ENCODE peak calls at places on chromosomes 7 and 10, in ten cellular contexts. One of them, this sample, is unnamed.

GRCh38 chr10:124728830-124729661 is 15.1 kb downstream of the FAM53B start:
- DNase-seq in prostate gland: no peak
- DNase-seq in AG04449: no peak
- DNase-seq in foreskin fibroblast: no peak
- DNase-seq in neural progenitor cell: no peak
- DNase-seq in upper lobe of right lung: peak; percentile 62
- DNase-seq in IMR-90: no peak
- DNase-seq in transverse colon: peak; percentile 13
- DNase-seq in fibroblast of the aortic adventitia: no peak
- DNase-seq in brain microvascular endothelial cell: no peak
- DNase-seq in this sample: no peak

GRCh38 chr10:77669892-77670291 is 32.3 kb upstream of the KCNMA1 start:
- DNase-seq in prostate gland: no peak
- DNase-seq in AG04449: no peak
- DNase-seq in foreskin fibroblast: no peak
- DNase-seq in neural progenitor cell: no peak
- DNase-seq in upper lobe of right lung: no peak
- DNase-seq in IMR-90: peak; percentile 27
- DNase-seq in transverse colon: no peak
- DNase-seq in fibroblast of the aortic adventitia: no peak
- DNase-seq in brain microvascular endothelial cell: no peak
- DNase-seq in this sample: no peak

GRCh38 chr10:84895541-84895940 is 567.2 kb downstream of the CCSER2 start:
- DNase-seq in prostate gland: no peak
- DNase-seq in AG04449: no peak
- DNase-seq in foreskin fibroblast: no peak
- DNase-seq in neural progenitor cell: no peak
- DNase-seq in upper lobe of right lung: no peak
- DNase-seq in IMR-90: no peak
- DNase-seq in transverse colon: no peak
- DNase-seq in fibroblast of the aortic adventitia: no peak
- DNase-seq in brain microvascular endothelial cell: no peak
- DNase-seq in this sample: no peak

GRCh38 chr7:135326636-135327280 is 93.1 kb downstream of the STRA8 start:
- DNase-seq in prostate gland: no peak
- DNase-seq in AG04449: peak; percentile 1
- DNase-seq in foreskin fibroblast: peak; percentile 6
- DNase-seq in neural progenitor cell: no peak
- DNase-seq in upper lobe of right lung: no peak
- DNase-seq in IMR-90: peak; percentile 51
- DNase-seq in transverse colon: no peak
- DNase-seq in fibroblast of the aortic adventitia: peak; percentile 52
- DNase-seq in brain microvascular endothelial cell: no peak
- DNase-seq in this sample: no peak

GRCh38 chr7:39240864-39241263 is 263.2 kb downstream of the POU6F2 start:
- DNase-seq in prostate gland: no peak
- DNase-seq in AG04449: no peak
- DNase-seq in foreskin fibroblast: no peak
- DNase-seq in neural progenitor cell: no peak
- DNase-seq in upper lobe of right lung: no peak
- DNase-seq in IMR-90: no peak
- DNase-seq in transverse colon: no peak
- DNase-seq in fibroblast of the aortic adventitia: no peak
- DNase-seq in brain microvascular endothelial cell: no peak
- DNase-seq in this sample: no peak

GRCh38 chr7:2495402-2496309 is 19.5 kb upstream of the GRIFIN start:
- DNase-seq in prostate gland: no peak
- DNase-seq in AG04449: no peak
- DNase-seq in foreskin fibroblast: no peak
- DNase-seq in neural progenitor cell: peak; percentile 96
- DNase-seq in upper lobe of right lung: no peak
- DNase-seq in IMR-90: no peak
- DNase-seq in transverse colon: no peak
- DNase-seq in fibroblast of the aortic adventitia: no peak
- DNase-seq in brain microvascular endothelial cell: no peak
- DNase-seq in this sample: peak; percentile 73

GRCh38 chr7:50952544-50952943 is 169.8 kb upstream of the GRB10 start:
- DNase-seq in prostate gland: no peak
- DNase-seq in AG04449: no peak
- DNase-seq in foreskin fibroblast: no peak
- DNase-seq in neural progenitor cell: peak; percentile 19
- DNase-seq in upper lobe of right lung: no peak
- DNase-seq in IMR-90: no peak
- DNase-seq in transverse colon: no peak
- DNase-seq in fibroblast of the aortic adventitia: no peak
- DNase-seq in brain microvascular endothelial cell: no peak
- DNase-seq in this sample: no peak

GRCh38 chr7:1741246-1741645 is 71.2 kb downstream of the ELFN1 start:
- DNase-seq in prostate gland: no peak
- DNase-seq in AG04449: no peak
- DNase-seq in foreskin fibroblast: no peak
- DNase-seq in neural progenitor cell: no peak
- DNase-seq in upper lobe of right lung: no peak
- DNase-seq in IMR-90: no peak
- DNase-seq in transverse colon: no peak
- DNase-seq in fibroblast of the aortic adventitia: no peak
- DNase-seq in brain microvascular endothelial cell: no peak
- DNase-seq in this sample: no peak

GRCh38 chr10:88987243-88987726 is 3.3 kb upstream of the FAS start:
- DNase-seq in prostate gland: no peak
- DNase-seq in AG04449: no peak
- DNase-seq in foreskin fibroblast: no peak
- DNase-seq in neural progenitor cell: no peak
- DNase-seq in upper lobe of right lung: no peak
- DNase-seq in IMR-90: no peak
- DNase-seq in transverse colon: no peak
- DNase-seq in fibroblast of the aortic adventitia: no peak
- DNase-seq in brain microvascular endothelial cell: no peak
- DNase-seq in this sample: no peak
- TF ChIP-seq CTCF in prostate gland: no peak
- TF ChIP-seq CTCF in AG04449: no peak
- TF ChIP-seq CTCF in foreskin fibroblast: no peak
- TF ChIP-seq CTCF in neural progenitor cell: no peak
- TF ChIP-seq CTCF in upper lobe of right lung: no peak
- TF ChIP-seq CTCF in IMR-90: no peak
- TF ChIP-seq CTCF in transverse colon: no peak
- TF ChIP-seq CTCF in fibroblast of the aortic adventitia: no peak
- TF ChIP-seq CTCF in brain microvascular endothelial cell: no peak
- TF ChIP-seq CTCF in this sample: peak; percentile 31

GRCh38 chr10:31134303-31134928 is 102.8 kb upstream of the ZNF438 start:
- DNase-seq in prostate gland: no peak
- DNase-seq in AG04449: no peak
- DNase-seq in foreskin fibroblast: peak; percentile 42
- DNase-seq in neural progenitor cell: no peak
- DNase-seq in upper lobe of right lung: no peak
- DNase-seq in IMR-90: peak; percentile 92
- DNase-seq in transverse colon: peak; percentile 19
- DNase-seq in fibroblast of the aortic adventitia: peak; percentile 39
- DNase-seq in brain microvascular endothelial cell: peak; percentile 41
- DNase-seq in this sample: no peak

GRCh38 chr10:31138026-31138553 is 106.4 kb upstream of the ZNF438 start:
- DNase-seq in prostate gland: no peak
- DNase-seq in AG04449: no peak
- DNase-seq in foreskin fibroblast: no peak
- DNase-seq in neural progenitor cell: no peak
- DNase-seq in upper lobe of right lung: no peak
- DNase-seq in IMR-90: no peak
- DNase-seq in transverse colon: no peak
- DNase-seq in fibroblast of the aortic adventitia: no peak
- DNase-seq in brain microvascular endothelial cell: no peak
- DNase-seq in this sample: no peak

GRCh38 chr10:31133628-31134302 is 102.1 kb upstream of the ZNF438 start:
- DNase-seq in prostate gland: peak; percentile 40
- DNase-seq in AG04449: no peak
- DNase-seq in foreskin fibroblast: peak; percentile 86
- DNase-seq in neural progenitor cell: peak; percentile 92
- DNase-seq in upper lobe of right lung: peak; percentile 92
- DNase-seq in IMR-90: peak; percentile 65
- DNase-seq in transverse colon: peak; percentile 85
- DNase-seq in fibroblast of the aortic adventitia: peak; percentile 50
- DNase-seq in brain microvascular endothelial cell: no peak
- DNase-seq in this sample: peak; percentile 97

GRCh38 chr10:31136951-31137885 is 105.6 kb upstream of the ZNF438 start:
- DNase-seq in prostate gland: no peak
- DNase-seq in AG04449: no peak
- DNase-seq in foreskin fibroblast: no peak
- DNase-seq in neural progenitor cell: no peak
- DNase-seq in upper lobe of right lung: no peak
- DNase-seq in IMR-90: peak; percentile 69
- DNase-seq in transverse colon: no peak
- DNase-seq in fibroblast of the aortic adventitia: peak; percentile 65
- DNase-seq in brain microvascular endothelial cell: no peak
- DNase-seq in this sample: no peak

DNA sequence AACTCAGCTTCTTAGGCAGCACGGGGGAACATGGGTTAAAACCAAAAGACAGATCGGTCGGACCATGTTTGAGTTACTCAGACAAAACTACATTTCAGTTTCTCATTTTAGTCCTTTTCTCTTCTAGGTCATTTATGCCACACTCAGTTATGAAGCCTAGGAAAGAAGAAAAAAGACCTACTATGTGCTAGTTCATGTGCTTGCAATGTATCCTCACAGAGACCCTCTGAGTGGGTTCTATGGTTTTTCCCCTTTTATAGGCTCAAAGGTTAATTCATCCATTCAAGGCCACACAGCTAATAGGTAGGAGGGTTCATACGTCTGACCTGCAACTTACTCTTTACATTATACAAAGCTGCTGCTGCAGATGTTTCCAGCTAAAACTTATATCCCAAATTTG is 104.7 kb upstream of the ZNF438 start:
- DNase-seq in prostate gland: no peak
- DNase-seq in AG04449: no peak
- DNase-seq in foreskin fibroblast: no peak
- DNase-seq in neural progenitor cell: no peak
- DNase-seq in upper lobe of right lung: no peak
- DNase-seq in IMR-90: no peak
- DNase-seq in transverse colon: no peak
- DNase-seq in fibroblast of the aortic adventitia: no peak
- DNase-seq in brain microvascular endothelial cell: no peak
- DNase-seq in this sample: no peak
- TF ChIP-seq CTCF in prostate gland: no peak
- TF ChIP-seq CTCF in AG04449: no peak
- TF ChIP-seq CTCF in foreskin fibroblast: no peak
- TF ChIP-seq CTCF in neural progenitor cell: no peak
- TF ChIP-seq CTCF in upper lobe of right lung: no peak
- TF ChIP-seq CTCF in IMR-90: no peak
- TF ChIP-seq CTCF in transverse colon: no peak
- TF ChIP-seq CTCF in fibroblast of the aortic adventitia: no peak
- TF ChIP-seq CTCF in brain microvascular endothelial cell: no peak
- TF ChIP-seq CTCF in this sample: no peak

GRCh38 chr10:24505759-24506158 is 217.9 kb downstream of the ARHGAP21 start:
- DNase-seq in prostate gland: peak; percentile 80
- DNase-seq in AG04449: no peak
- DNase-seq in foreskin fibroblast: no peak
- DNase-seq in neural progenitor cell: no peak
- DNase-seq in upper lobe of right lung: no peak
- DNase-seq in IMR-90: no peak
- DNase-seq in transverse colon: no peak
- DNase-seq in fibroblast of the aortic adventitia: peak; percentile 20
- DNase-seq in brain microvascular endothelial cell: no peak
- DNase-seq in this sample: no peak

GRCh38 chr10:24501312-24501711 is 222.4 kb downstream of the ARHGAP21 start:
- DNase-seq in prostate gland: no peak
- DNase-seq in AG04449: no peak
- DNase-seq in foreskin fibroblast: no peak
- DNase-seq in neural progenitor cell: no peak
- DNase-seq in upper lobe of right lung: no peak
- DNase-seq in IMR-90: no peak
- DNase-seq in transverse colon: no peak
- DNase-seq in fibroblast of the aortic adventitia: no peak
- DNase-seq in brain microvascular endothelial cell: no peak
- DNase-seq in this sample: no peak

GRCh38 chr10:24503627-24504320 is 219.9 kb downstream of the ARHGAP21 start:
- DNase-seq in prostate gland: peak; percentile 46
- DNase-seq in AG04449: no peak
- DNase-seq in foreskin fibroblast: no peak
- DNase-seq in neural progenitor cell: peak; percentile 56
- DNase-seq in upper lobe of right lung: no peak
- DNase-seq in IMR-90: peak; percentile 90
- DNase-seq in transverse colon: peak; percentile 65
- DNase-seq in fibroblast of the aortic adventitia: peak; percentile 56
- DNase-seq in brain microvascular endothelial cell: peak; percentile 14
- DNase-seq in this sample: peak; percentile 65
- TF ChIP-seq CTCF in prostate gland: peak; percentile 59
- TF ChIP-seq CTCF in AG04449: peak; percentile 49
- TF ChIP-seq CTCF in foreskin fibroblast: peak; percentile 59
- TF ChIP-seq CTCF in neural progenitor cell: peak; percentile 76
- TF ChIP-seq CTCF in upper lobe of right lung: peak; percentile 50
- TF ChIP-seq CTCF in IMR-90: peak; percentile 68
- TF ChIP-seq CTCF in transverse colon: peak; percentile 61
- TF ChIP-seq CTCF in fibroblast of the aortic adventitia: peak; percentile 65
- TF ChIP-seq CTCF in brain microvascular endothelial cell: peak; percentile 75
- TF ChIP-seq CTCF in this sample: peak; percentile 60

DNA sequence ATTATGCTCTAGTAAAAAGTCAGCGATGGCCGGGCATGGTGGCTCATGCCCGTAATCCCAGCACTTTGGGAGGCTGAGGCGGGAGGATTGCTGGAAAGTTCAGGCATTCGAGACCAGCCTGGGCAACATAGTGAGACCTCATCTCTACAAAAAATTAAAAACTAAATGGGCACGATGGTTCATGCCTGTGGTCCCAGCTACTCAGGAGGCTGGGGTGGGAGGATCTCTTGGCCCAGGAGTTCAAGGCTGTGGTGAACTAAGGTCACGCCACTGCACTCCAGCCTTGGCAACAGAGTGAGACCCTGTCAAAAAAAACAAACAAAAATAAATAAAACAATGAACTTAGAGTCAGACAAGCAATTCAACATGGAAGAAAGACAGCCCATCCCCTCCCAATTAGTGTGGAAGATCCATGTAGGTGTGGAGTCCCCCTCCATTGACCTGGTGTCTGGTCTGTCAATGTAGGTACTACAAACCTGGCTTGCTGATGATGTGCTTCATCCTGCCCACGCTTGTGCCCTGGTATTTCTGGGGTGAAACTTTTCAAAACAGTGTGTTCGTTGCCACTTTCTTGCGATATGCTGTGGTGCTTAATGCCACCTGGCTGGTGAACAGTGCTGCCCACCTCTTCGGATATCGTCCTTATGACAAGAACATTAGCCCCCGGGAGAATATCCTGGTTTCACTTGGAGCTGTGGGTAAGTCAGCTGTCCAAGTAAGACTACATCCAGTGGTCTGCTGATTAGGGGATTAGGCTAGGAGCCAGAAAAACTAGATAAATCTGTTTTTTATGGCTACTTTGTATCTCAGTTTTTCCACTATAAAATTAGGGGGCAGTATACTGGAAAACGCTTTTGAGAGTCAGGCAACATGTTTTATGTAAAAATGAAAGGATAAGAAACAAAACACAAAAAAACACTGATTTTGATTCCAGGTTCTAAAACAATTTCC is 9.3 kb downstream of the SCD start:
- DNase-seq in prostate gland: no peak
- DNase-seq in AG04449: no peak
- DNase-seq in foreskin fibroblast: no peak
- DNase-seq in neural progenitor cell: no peak
- DNase-seq in upper lobe of right lung: no peak
- DNase-seq in IMR-90: no peak
- DNase-seq in transverse colon: no peak
- DNase-seq in fibroblast of the aortic adventitia: no peak
- DNase-seq in brain microvascular endothelial cell: no peak
- DNase-seq in this sample: no peak
- TF ChIP-seq CTCF in prostate gland: no peak
- TF ChIP-seq CTCF in AG04449: no peak
- TF ChIP-seq CTCF in foreskin fibroblast: no peak
- TF ChIP-seq CTCF in neural progenitor cell: no peak
- TF ChIP-seq CTCF in upper lobe of right lung: no peak
- TF ChIP-seq CTCF in IMR-90: no peak
- TF ChIP-seq CTCF in transverse colon: no peak
- TF ChIP-seq CTCF in fibroblast of the aortic adventitia: no peak
- TF ChIP-seq CTCF in brain microvascular endothelial cell: no peak
- TF ChIP-seq CTCF in this sample: no peak